ENCODE peak calls at places on chromosomes 6 and 20, in seven cellular contexts. Y, K, P, Z, J, N and I are unnamed samples.

GRCh38 chr20:48541581-48542071 is 286.2 kb downstream of the PREX1 start:
- DNase-seq in K (no peak), P (no peak), N (no peak), J (no peak), Z (no peak), Y (no peak), I (no peak)

GRCh38 chr20:52105573-52106422 is 85.8 kb downstream of the ZFP64 start:
- DNase-seq in K (peak; percentile 50), J (no peak), N (no peak), Y (no peak), Z (no peak), P (no peak), I (no peak)

GRCh38 chr6:85390105-85390728 is 59.7 kb upstream of the NT5E start:
- DNase-seq in J (no peak), P (no peak), Y (no peak), K (peak; percentile 34), Z (no peak), N (no peak), I (no peak)

GRCh38 chr6:20571261-20571660 is 37.0 kb downstream of the CDKAL1 start:
- DNase-seq in P (no peak), N (no peak), J (no peak), K (no peak), Y (peak; percentile 16), Z (no peak), I (no peak)

GRCh38 chr20:24650091-24650490 is 180.7 kb downstream of the SYNDIG1 start:
- DNase-seq in K (no peak), N (no peak), Z (no peak), J (no peak), Y (no peak), P (no peak), I (no peak)

GRCh38 chr20:38609828-38610227 is 8.2 kb downstream of the ARHGAP40 start:
- DNase-seq in J (no peak), K (no peak), Y (no peak), N (no peak), P (no peak), Z (no peak), I (no peak)

GRCh38 chr6:89148016-89148750 is 2.3 kb downstream of the PM20D2 start:
- DNase-seq in Z (no peak), J (no peak), Y (no peak), K (peak; percentile 14), P (no peak), N (no peak), I (no peak)

GRCh38 chr6:44785123-44785522 is 397.6 kb downstream of the CDC5L start:
- DNase-seq in Y (no peak), Z (no peak), P (no peak), K (no peak), J (no peak), N (no peak), I (no peak)

GRCh38 chr6:424741-425417 is 33.3 kb downstream of the IRF4 start:
- DNase-seq in J (no peak), N (no peak), Y (no peak), K (no peak), P (no peak), Z (no peak), I (no peak)

GRCh38 chr6:73566954-73567591 is 46.2 kb upstream of the EEF1A1 start:
- DNase-seq in N (no peak), Y (no peak), P (peak; percentile 78), Z (no peak), K (peak; percentile 70), J (no peak), I (no peak)

GRCh38 chr6:143952947-143953346 is 55.1 kb downstream of the PLAGL1 start:
- DNase-seq in Y (no peak), P (no peak), K (no peak), Z (no peak), N (no peak), J (no peak), I (no peak)

GRCh38 chr20:32773214-32773613 is 11.0 kb downstream of the DNMT3B start:
- DNase-seq in Z (no peak), Y (no peak), J (no peak), N (no peak), P (no peak), K (no peak), I (no peak)

GRCh38 chr6:10451828-10452509 is 37.1 kb upstream of the TFAP2A start:
- DNase-seq in K (peak; percentile 80), P (peak; percentile 87), J (no peak), N (no peak), Z (no peak), Y (peak; percentile 42), I (peak; percentile 35)

GRCh38 chr20:33859157-33859695 is 48.1 kb downstream of the CHMP4B start:
- DNase-seq in P (no peak), Y (peak; percentile 83), K (no peak), J (no peak), Z (peak; percentile 12), N (no peak), I (no peak)

GRCh38 chr6:123803862-123804681 is at the start of gene NKAIN2:
- DNase-seq in Z (no peak), N (no peak), Y (peak; percentile 12), P (peak; percentile 31), J (peak; percentile 8), K (no peak), I (peak; percentile 76)

GRCh38 chr20:38726849-38727601 is 2.7 kb downstream of the SLC32A1 start:
- DNase-seq in N (no peak), P (no peak), K (no peak), Z (no peak), Y (peak; percentile 66), J (peak; percentile 87), I (peak; percentile 54)

GRCh38 chr6:136084403-136084802 is 165.7 kb downstream of the MTFR2 start:
- DNase-seq in N (no peak), Y (no peak), P (no peak), K (no peak), J (no peak), Z (no peak), I (no peak)

GRCh38 chr6:39566381-39566934 is 158.8 kb downstream of the KIF6 start:
- DNase-seq in Z (no peak), J (no peak), N (no peak), P (no peak), K (no peak), Y (no peak), I (no peak)

GRCh38 chr20:35561268-35561667 is 19.4 kb downstream of the ERGIC3 start:
- DNase-seq in Z (no peak), N (peak; percentile 23), Y (peak; percentile 37), K (peak; percentile 74), P (peak; percentile 46), J (no peak), I (peak; percentile 40)

GRCh38 chr6:169958510-169958909 is 207.1 kb downstream of the ERMARD start:
- DNase-seq in J (no peak), Y (no peak), N (no peak), K (no peak), P (no peak), Z (no peak), I (no peak)

GRCh38 chr6:69696273-69696672 is 100.5 kb downstream of the LMBRD1 start:
- DNase-seq in Y (no peak), K (peak; percentile 27), P (no peak), J (no peak), N (no peak), Z (no peak), I (no peak)

GRCh38 chr6:107075951-107076381 is 39.3 kb downstream of the BEND3 start:
- DNase-seq in N (no peak), Z (no peak), K (peak; percentile 34), P (peak; percentile 6), Y (peak; percentile 19), J (no peak), I (no peak)

GRCh38 chr6:12605888-12606345 is 110.7 kb upstream of the PHACTR1 start:
- DNase-seq in J (peak; percentile 30), K (peak; percentile 76), Y (peak; percentile 74), N (no peak), Z (no peak), P (peak; percentile 59), I (peak; percentile 67)

GRCh38 chr6:21228411-21228810 is 365.1 kb upstream of the SOX4 start:
- DNase-seq in Z (no peak), Y (no peak), N (no peak), P (no peak), K (peak; percentile 76), J (no peak), I (no peak)

GRCh38 chr6:77403424-77403823 is 59.9 kb downstream of the HTR1B start:
- DNase-seq in P (peak; percentile 2), N (no peak), K (peak; percentile 80), Y (no peak), Z (no peak), J (no peak), I (no peak)

GRCh38 chr20:5056801-5057599 is 55.7 kb upstream of the SLC23A2 start:
- DNase-seq in Y (peak; percentile 86), K (peak; percentile 49), P (peak; percentile 44), J (peak; percentile 56), Z (peak; percentile 23), N (no peak), I (peak; percentile 58)

GRCh38 chr6:72418495-72418894 is 203.4 kb upstream of the KCNQ5 start:
- DNase-seq in Y (no peak), J (no peak), Z (no peak), N (no peak), P (no peak), K (peak; percentile 96), I (no peak)

GRCh38 chr6:56361812-56362211 is 114.4 kb upstream of the COL21A1 start:
- DNase-seq in J (no peak), K (no peak), Z (no peak), N (no peak), Y (no peak), P (no peak), I (no peak)